ENCODE peak calls at places on chromosomes 13 and 19, in ten cellular contexts. One of them, this sample, is unnamed.

GRCh38 chr19:39142655-39143054 is 17.1 kb downstream of the PAK4 start:
- DNase-seq in left ventricle myocardium superior: no peak
- DNase-seq in activated CD4-positive, alpha-beta T cell treated with anti-CD3 and anti-CD28 coated beads, Interleukin-2, amount 50 U/mL, for 1 hour: no peak
- DNase-seq in Calu3: no peak
- DNase-seq in Caki2: no peak
- DNase-seq in endothelial cell: no peak
- DNase-seq in NCI-H1092: no peak
- DNase-seq in T1000: no peak
- DNase-seq in RPMI8226: no peak
- DNase-seq in nephron progenitor cell: no peak
- DNase-seq in this sample: no peak

GRCh38 chr19:13396256-13397080 is 109.8 kb downstream of the CACNA1A start:
- DNase-seq in left ventricle myocardium superior: peak
- DNase-seq in activated CD4-positive, alpha-beta T cell treated with anti-CD3 and anti-CD28 coated beads, Interleukin-2, amount 50 U/mL, for 1 hour: no peak
- DNase-seq in Calu3: peak
- DNase-seq in Caki2: peak
- DNase-seq in endothelial cell: peak
- DNase-seq in NCI-H1092: no peak
- DNase-seq in T1000: peak
- DNase-seq in RPMI8226: peak
- DNase-seq in nephron progenitor cell: peak
- DNase-seq in this sample: peak

GRCh38 chr13:35514801-35515502 is 38.5 kb upstream of the MAB21L1 start:
- DNase-seq in left ventricle myocardium superior: no peak
- DNase-seq in activated CD4-positive, alpha-beta T cell treated with anti-CD3 and anti-CD28 coated beads, Interleukin-2, amount 50 U/mL, for 1 hour: no peak
- DNase-seq in Calu3: no peak
- DNase-seq in Caki2: no peak
- DNase-seq in endothelial cell: no peak
- DNase-seq in NCI-H1092: no peak
- DNase-seq in T1000: no peak
- DNase-seq in RPMI8226: no peak
- DNase-seq in nephron progenitor cell: no peak
- DNase-seq in this sample: no peak

GRCh38 chr13:26541678-26542553 is 15.6 kb upstream of the WASF3 start:
- DNase-seq in left ventricle myocardium superior: no peak
- DNase-seq in activated CD4-positive, alpha-beta T cell treated with anti-CD3 and anti-CD28 coated beads, Interleukin-2, amount 50 U/mL, for 1 hour: no peak
- DNase-seq in Calu3: no peak
- DNase-seq in Caki2: no peak
- DNase-seq in endothelial cell: no peak
- DNase-seq in NCI-H1092: no peak
- DNase-seq in T1000: no peak
- DNase-seq in RPMI8226: no peak
- DNase-seq in nephron progenitor cell: no peak
- DNase-seq in this sample: no peak

GRCh38 chr13:36094478-36094877 is 36.7 kb downstream of the DCLK1 start:
- DNase-seq in left ventricle myocardium superior: no peak
- DNase-seq in activated CD4-positive, alpha-beta T cell treated with anti-CD3 and anti-CD28 coated beads, Interleukin-2, amount 50 U/mL, for 1 hour: no peak
- DNase-seq in Calu3: no peak
- DNase-seq in Caki2: no peak
- DNase-seq in endothelial cell: no peak
- DNase-seq in NCI-H1092: no peak
- DNase-seq in T1000: no peak
- DNase-seq in RPMI8226: no peak
- DNase-seq in nephron progenitor cell: no peak
- DNase-seq in this sample: no peak

GRCh38 chr13:112202966-112203365 is 136.0 kb downstream of the SOX1 start:
- DNase-seq in left ventricle myocardium superior: no peak
- DNase-seq in activated CD4-positive, alpha-beta T cell treated with anti-CD3 and anti-CD28 coated beads, Interleukin-2, amount 50 U/mL, for 1 hour: no peak
- DNase-seq in Calu3: no peak
- DNase-seq in Caki2: no peak
- DNase-seq in endothelial cell: no peak
- DNase-seq in NCI-H1092: no peak
- DNase-seq in T1000: no peak
- DNase-seq in RPMI8226: no peak
- DNase-seq in nephron progenitor cell: no peak
- DNase-seq in this sample: no peak

GRCh38 chr19:39432677-39433025 is 3.1 kb downstream of the RPS16 start:
- DNase-seq in left ventricle myocardium superior: no peak
- DNase-seq in activated CD4-positive, alpha-beta T cell treated with anti-CD3 and anti-CD28 coated beads, Interleukin-2, amount 50 U/mL, for 1 hour: no peak
- DNase-seq in Calu3: no peak
- DNase-seq in Caki2: no peak
- DNase-seq in endothelial cell: no peak
- DNase-seq in NCI-H1092: no peak
- DNase-seq in T1000: no peak
- DNase-seq in RPMI8226: no peak
- DNase-seq in nephron progenitor cell: no peak
- DNase-seq in this sample: no peak

GRCh38 chr13:27578121-27579030 is 42.0 kb downstream of the LNX2 start:
- DNase-seq in left ventricle myocardium superior: no peak
- DNase-seq in activated CD4-positive, alpha-beta T cell treated with anti-CD3 and anti-CD28 coated beads, Interleukin-2, amount 50 U/mL, for 1 hour: no peak
- DNase-seq in Calu3: no peak
- DNase-seq in Caki2: peak
- DNase-seq in endothelial cell: no peak
- DNase-seq in NCI-H1092: no peak
- DNase-seq in T1000: no peak
- DNase-seq in RPMI8226: no peak
- DNase-seq in nephron progenitor cell: no peak
- DNase-seq in this sample: no peak

GRCh38 chr13:49791753-49792549 is 531 bp downstream of the KPNA3 start:
- DNase-seq in left ventricle myocardium superior: no peak
- DNase-seq in activated CD4-positive, alpha-beta T cell treated with anti-CD3 and anti-CD28 coated beads, Interleukin-2, amount 50 U/mL, for 1 hour: peak
- DNase-seq in Calu3: peak
- DNase-seq in Caki2: peak
- DNase-seq in endothelial cell: peak
- DNase-seq in NCI-H1092: peak
- DNase-seq in T1000: peak
- DNase-seq in RPMI8226: peak
- DNase-seq in nephron progenitor cell: peak
- DNase-seq in this sample: no peak

GRCh38 chr13:47241446-47241845 is 344.6 kb upstream of the HTR2A start:
- DNase-seq in left ventricle myocardium superior: no peak
- DNase-seq in activated CD4-positive, alpha-beta T cell treated with anti-CD3 and anti-CD28 coated beads, Interleukin-2, amount 50 U/mL, for 1 hour: no peak
- DNase-seq in Calu3: no peak
- DNase-seq in Caki2: no peak
- DNase-seq in endothelial cell: no peak
- DNase-seq in NCI-H1092: no peak
- DNase-seq in T1000: no peak
- DNase-seq in RPMI8226: no peak
- DNase-seq in nephron progenitor cell: peak
- DNase-seq in this sample: no peak

GRCh38 chr19:37778613-37779138 is 710 bp downstream of the ZNF573 start:
- DNase-seq in left ventricle myocardium superior: no peak
- DNase-seq in activated CD4-positive, alpha-beta T cell treated with anti-CD3 and anti-CD28 coated beads, Interleukin-2, amount 50 U/mL, for 1 hour: no peak
- DNase-seq in Calu3: no peak
- DNase-seq in Caki2: peak
- DNase-seq in endothelial cell: no peak
- DNase-seq in NCI-H1092: no peak
- DNase-seq in T1000: no peak
- DNase-seq in RPMI8226: no peak
- DNase-seq in nephron progenitor cell: no peak
- DNase-seq in this sample: no peak